ENCODE peak calls at places on chromosomes 7 and 10, in five cellular contexts. A, S, I, Q and T are unnamed samples.

GRCh38 chr10:71952745-71953144 is 11.4 kb upstream of the CHST3 start:
- DNase-seq in I (no peak), A (no peak), Q (no peak), S (no peak), T (no peak)

GRCh38 chr10:117237401-117237991 is 3.4 kb upstream of the SLC18A2 start:
- DNase-seq in I (no peak), S (no peak), A (no peak), Q (no peak), T (no peak)

GRCh38 chr7:96789914-96790313 is 80.3 kb upstream of the SEM1 start:
- DNase-seq in A (no peak), S (no peak), Q (no peak), I (no peak), T (no peak)

GRCh38 chr10:72263613-72264241 is 10.0 kb upstream of the DDIT4 start:
- DNase-seq in I (no peak), S (peak), Q (no peak), A (peak), T (no peak)

GRCh38 chr7:34734786-34735185 is 76.8 kb downstream of the NPSR1 start:
- DNase-seq in S (no peak), I (no peak), A (no peak), Q (no peak), T (no peak)

GRCh38 chr10:3095373-3096139 is 28.2 kb downstream of the PFKP start:
- DNase-seq in I (no peak), A (peak), Q (no peak), S (peak), T (no peak)

GRCh38 chr7:27108390-27109127 is 6.1 kb upstream of the HOXA2 start:
- DNase-seq in I (no peak), A (no peak), S (no peak), Q (no peak), T (no peak)

GRCh38 chr10:99860466-99860865 is 78.0 kb downstream of the ABCC2 start:
- DNase-seq in A (no peak), I (no peak), S (no peak), Q (no peak), T (no peak)

GRCh38 chr7:77606561-77606960 is 69.5 kb downstream of the PTPN12 start:
- DNase-seq in S (no peak), A (no peak), I (no peak), Q (no peak), T (no peak)

GRCh38 chr10:46006219-46006618 is 24.2 kb downstream of the NCOA4 start:
- DNase-seq in Q (no peak), I (no peak), A (peak), S (no peak), T (no peak)